ENCODE peak calls at places on chromosomes 13 and 19, in six cellular contexts. One of them, this sample, is unnamed.

GRCh38 chr13:106052200-106052767 is 483.2 kb downstream of the EFNB2 start:
- DNase-seq in left colon: no peak
- DNase-seq in heart left ventricle: no peak
- DNase-seq in stimulated activated CD8-positive, alpha-beta memory T cell treated with anti-CD3 and anti-CD28 coated beads, Interleukin-15, amount 100 ng/mL, for 1 hour: no peak
- DNase-seq in ascending aorta: no peak
- DNase-seq in neural crest cell: no peak
- DNase-seq in this sample: no peak

GRCh38 chr19:34925278-34925855 is 1.3 kb upstream of the ZNF30 start:
- DNase-seq in heart left ventricle: no peak
- DNase-seq in ascending aorta: no peak
- DNase-seq in stimulated activated CD8-positive, alpha-beta memory T cell treated with anti-CD3 and anti-CD28 coated beads, Interleukin-15, amount 100 ng/mL, for 1 hour: no peak
- DNase-seq in neural crest cell: no peak
- DNase-seq in left colon: peak; percentile 30
- DNase-seq in this sample: no peak

GRCh38 chr19:56253737-56254136 is 18.8 kb upstream of the EDDM13 start:
- DNase-seq in neural crest cell: no peak
- DNase-seq in heart left ventricle: no peak
- DNase-seq in ascending aorta: no peak
- DNase-seq in left colon: no peak
- DNase-seq in stimulated activated CD8-positive, alpha-beta memory T cell treated with anti-CD3 and anti-CD28 coated beads, Interleukin-15, amount 100 ng/mL, for 1 hour: no peak
- DNase-seq in this sample: no peak

GRCh38 chr13:112606125-112607001 is 18.4 kb upstream of the TUBGCP3 start:
- DNase-seq in heart left ventricle: peak; percentile 97
- DNase-seq in stimulated activated CD8-positive, alpha-beta memory T cell treated with anti-CD3 and anti-CD28 coated beads, Interleukin-15, amount 100 ng/mL, for 1 hour: peak; percentile 74
- DNase-seq in neural crest cell: peak; percentile 96
- DNase-seq in ascending aorta: peak; percentile 72
- DNase-seq in left colon: peak; percentile 94
- DNase-seq in this sample: peak; percentile 92

GRCh38 chr19:17448190-17448967 is at the start of gene TMEM221:
- DNase-seq in heart left ventricle: peak; percentile 77
- DNase-seq in ascending aorta: no peak
- DNase-seq in stimulated activated CD8-positive, alpha-beta memory T cell treated with anti-CD3 and anti-CD28 coated beads, Interleukin-15, amount 100 ng/mL, for 1 hour: no peak
- DNase-seq in neural crest cell: peak; percentile 58
- DNase-seq in left colon: peak; percentile 65
- DNase-seq in this sample: no peak

GRCh38 chr13:114065141-114065925 is 67.1 kb downstream of the RASA3 start:
- DNase-seq in left colon: peak; percentile 67
- DNase-seq in stimulated activated CD8-positive, alpha-beta memory T cell treated with anti-CD3 and anti-CD28 coated beads, Interleukin-15, amount 100 ng/mL, for 1 hour: peak; percentile 39
- DNase-seq in neural crest cell: peak; percentile 58
- DNase-seq in heart left ventricle: peak; percentile 89
- DNase-seq in ascending aorta: peak; percentile 79
- DNase-seq in this sample: peak; percentile 76

GRCh38 chr19:47155141-47155540 is 24.5 kb downstream of the SAE1 start:
- DNase-seq in stimulated activated CD8-positive, alpha-beta memory T cell treated with anti-CD3 and anti-CD28 coated beads, Interleukin-15, amount 100 ng/mL, for 1 hour: no peak
- DNase-seq in neural crest cell: no peak
- DNase-seq in heart left ventricle: no peak
- DNase-seq in ascending aorta: no peak
- DNase-seq in left colon: no peak
- DNase-seq in this sample: peak; percentile 14

GRCh38 chr19:19425170-19425875 is 19.8 kb downstream of the GATAD2A start:
- DNase-seq in ascending aorta: no peak
- DNase-seq in left colon: no peak
- DNase-seq in neural crest cell: no peak
- DNase-seq in stimulated activated CD8-positive, alpha-beta memory T cell treated with anti-CD3 and anti-CD28 coated beads, Interleukin-15, amount 100 ng/mL, for 1 hour: no peak
- DNase-seq in heart left ventricle: no peak
- DNase-seq in this sample: no peak

GRCh38 chr13:26253787-26254582 is at the start of gene CDK8:
- DNase-seq in ascending aorta: peak; percentile 62
- DNase-seq in neural crest cell: peak; percentile 82
- DNase-seq in heart left ventricle: peak; percentile 93
- DNase-seq in stimulated activated CD8-positive, alpha-beta memory T cell treated with anti-CD3 and anti-CD28 coated beads, Interleukin-15, amount 100 ng/mL, for 1 hour: peak; percentile 73
- DNase-seq in left colon: peak; percentile 95
- DNase-seq in this sample: peak; percentile 93

GRCh38 chr19:38044267-38045111 is 137.5 kb downstream of the SIPA1L3 start:
- DNase-seq in left colon: no peak
- DNase-seq in neural crest cell: no peak
- DNase-seq in heart left ventricle: no peak
- DNase-seq in stimulated activated CD8-positive, alpha-beta memory T cell treated with anti-CD3 and anti-CD28 coated beads, Interleukin-15, amount 100 ng/mL, for 1 hour: no peak
- DNase-seq in ascending aorta: no peak
- DNase-seq in this sample: no peak

GRCh38 chr13:110137677-110138008 is 169.3 kb downstream of the COL4A1 start:
- DNase-seq in neural crest cell: no peak
- DNase-seq in left colon: peak; percentile 47
- DNase-seq in ascending aorta: no peak
- DNase-seq in heart left ventricle: no peak
- DNase-seq in stimulated activated CD8-positive, alpha-beta memory T cell treated with anti-CD3 and anti-CD28 coated beads, Interleukin-15, amount 100 ng/mL, for 1 hour: no peak
- DNase-seq in this sample: peak; percentile 40

GRCh38 chr13:76836311-76836710 is 49.9 kb downstream of the KCTD12 start:
- DNase-seq in left colon: no peak
- DNase-seq in heart left ventricle: no peak
- DNase-seq in neural crest cell: no peak
- DNase-seq in ascending aorta: no peak
- DNase-seq in stimulated activated CD8-positive, alpha-beta memory T cell treated with anti-CD3 and anti-CD28 coated beads, Interleukin-15, amount 100 ng/mL, for 1 hour: no peak
- DNase-seq in this sample: no peak

GRCh38 chr13:51525567-51526165 is 58.6 kb upstream of the WDFY2 start:
- DNase-seq in heart left ventricle: no peak
- DNase-seq in neural crest cell: no peak
- DNase-seq in ascending aorta: no peak
- DNase-seq in stimulated activated CD8-positive, alpha-beta memory T cell treated with anti-CD3 and anti-CD28 coated beads, Interleukin-15, amount 100 ng/mL, for 1 hour: no peak
- DNase-seq in left colon: no peak
- DNase-seq in this sample: no peak

GRCh38 chr19:1884291-1884718 is 991 bp downstream of the ABHD17A start:
- DNase-seq in heart left ventricle: no peak
- DNase-seq in stimulated activated CD8-positive, alpha-beta memory T cell treated with anti-CD3 and anti-CD28 coated beads, Interleukin-15, amount 100 ng/mL, for 1 hour: no peak
- DNase-seq in neural crest cell: no peak
- DNase-seq in left colon: no peak
- DNase-seq in ascending aorta: no peak
- DNase-seq in this sample: no peak

GRCh38 chr19:37855098-37855497 is 51.3 kb downstream of the WDR87 start:
- DNase-seq in ascending aorta: no peak
- DNase-seq in stimulated activated CD8-positive, alpha-beta memory T cell treated with anti-CD3 and anti-CD28 coated beads, Interleukin-15, amount 100 ng/mL, for 1 hour: no peak
- DNase-seq in neural crest cell: no peak
- DNase-seq in left colon: peak; percentile 14
- DNase-seq in heart left ventricle: peak; percentile 69
- DNase-seq in this sample: peak; percentile 11

GRCh38 chr13:91346848-91347211 is 657 bp upstream of the MIR17HG start:
- DNase-seq in heart left ventricle: no peak
- DNase-seq in ascending aorta: no peak
- DNase-seq in stimulated activated CD8-positive, alpha-beta memory T cell treated with anti-CD3 and anti-CD28 coated beads, Interleukin-15, amount 100 ng/mL, for 1 hour: no peak
- DNase-seq in neural crest cell: no peak
- DNase-seq in left colon: peak; percentile 36
- DNase-seq in this sample: no peak

GRCh38 chr13:101654916-101655315 is 202.4 kb downstream of the ITGBL1 start:
- DNase-seq in stimulated activated CD8-positive, alpha-beta memory T cell treated with anti-CD3 and anti-CD28 coated beads, Interleukin-15, amount 100 ng/mL, for 1 hour: no peak
- DNase-seq in ascending aorta: no peak
- DNase-seq in neural crest cell: no peak
- DNase-seq in heart left ventricle: no peak
- DNase-seq in left colon: no peak
- DNase-seq in this sample: no peak

GRCh38 chr19:38262585-38263268 is 1.6 kb upstream of the SPINT2 start:
- DNase-seq in left colon: no peak
- DNase-seq in stimulated activated CD8-positive, alpha-beta memory T cell treated with anti-CD3 and anti-CD28 coated beads, Interleukin-15, amount 100 ng/mL, for 1 hour: no peak
- DNase-seq in ascending aorta: no peak
- DNase-seq in neural crest cell: no peak
- DNase-seq in heart left ventricle: no peak
- DNase-seq in this sample: no peak

GRCh38 chr13:37345869-37346268 is 240.4 kb upstream of the CSNK1A1L start:
- DNase-seq in ascending aorta: no peak
- DNase-seq in left colon: no peak
- DNase-seq in heart left ventricle: no peak
- DNase-seq in stimulated activated CD8-positive, alpha-beta memory T cell treated with anti-CD3 and anti-CD28 coated beads, Interleukin-15, amount 100 ng/mL, for 1 hour: no peak
- DNase-seq in neural crest cell: no peak
- DNase-seq in this sample: no peak

GRCh38 chr13:70394149-70394548 is 285.9 kb upstream of the KLHL1 start:
- DNase-seq in left colon: no peak
- DNase-seq in stimulated activated CD8-positive, alpha-beta memory T cell treated with anti-CD3 and anti-CD28 coated beads, Interleukin-15, amount 100 ng/mL, for 1 hour: no peak
- DNase-seq in neural crest cell: no peak
- DNase-seq in heart left ventricle: no peak
- DNase-seq in ascending aorta: no peak
- DNase-seq in this sample: no peak

GRCh38 chr19:4016486-4016885 is 8.9 kb downstream of the PIAS4 start:
- DNase-seq in neural crest cell: peak; percentile 47
- DNase-seq in left colon: no peak
- DNase-seq in stimulated activated CD8-positive, alpha-beta memory T cell treated with anti-CD3 and anti-CD28 coated beads, Interleukin-15, amount 100 ng/mL, for 1 hour: no peak
- DNase-seq in heart left ventricle: no peak
- DNase-seq in ascending aorta: no peak
- DNase-seq in this sample: no peak

GRCh38 chr13:112768795-112769411 is 79.1 kb downstream of the ATP11A start:
- DNase-seq in ascending aorta: no peak
- DNase-seq in left colon: no peak
- DNase-seq in neural crest cell: no peak
- DNase-seq in heart left ventricle: peak; percentile 82
- DNase-seq in stimulated activated CD8-positive, alpha-beta memory T cell treated with anti-CD3 and anti-CD28 coated beads, Interleukin-15, amount 100 ng/mL, for 1 hour: no peak
- DNase-seq in this sample: no peak

GRCh38 chr19:49506575-49507105 is 5.8 kb upstream of the FCGRT start:
- DNase-seq in stimulated activated CD8-positive, alpha-beta memory T cell treated with anti-CD3 and anti-CD28 coated beads, Interleukin-15, amount 100 ng/mL, for 1 hour: peak; percentile 64
- DNase-seq in neural crest cell: peak; percentile 58
- DNase-seq in heart left ventricle: peak; percentile 72
- DNase-seq in left colon: peak; percentile 78
- DNase-seq in ascending aorta: no peak
- DNase-seq in this sample: no peak

This sample was measured in mucosa of gallbladder.